ENCODE peak calls at places on chromosomes 3 and 15, in ten cellular contexts. K, C, T, P, N, M, E, F, R and H are unnamed samples.

GRCh38 chr15:63015618-63016017 is 26.9 kb upstream of the TPM1 start:
- DNase-seq in K (no peak), C (peak; percentile 66), T (peak; percentile 84), P (no peak), N (no peak), M (peak; percentile 26), E (no peak), F (peak; percentile 66), R (no peak), H (peak; percentile 77)

GRCh38 chr3:963755-964154 is 129.1 kb upstream of the CNTN6 start:
- DNase-seq in K (no peak), C (no peak), T (peak; percentile 28), P (no peak), N (no peak), M (no peak), E (no peak), F (no peak), R (no peak), H (no peak)

GRCh38 chr15:39792954-39793353 is 10.3 kb upstream of the FSIP1 start:
- DNase-seq in K (no peak), C (no peak), T (no peak), P (no peak), N (no peak), M (no peak), E (no peak), F (peak; percentile 37), R (no peak), H (no peak)

GRCh38 chr15:96418146-96418545 is 87.6 kb downstream of the NR2F2 start:
- DNase-seq in K (no peak), C (no peak), T (peak; percentile 77), P (no peak), N (no peak), M (peak; percentile 70), E (no peak), F (no peak), R (peak; percentile 10), H (no peak)

GRCh38 chr15:63381301-63382192 is at the start of gene CA12:
- DNase-seq in K (no peak), C (no peak), T (peak; percentile 43), P (peak; percentile 73), N (no peak), M (peak; percentile 90), E (no peak), F (peak; percentile 47), R (no peak), H (peak; percentile 54)

GRCh38 chr3:192847918-192848317 is 69.7 kb downstream of the MB21D2 start:
- DNase-seq in K (no peak), C (no peak), T (no peak), P (no peak), N (no peak), M (no peak), E (no peak), F (peak; percentile 48), R (no peak), H (no peak)

GRCh38 chr3:81581966-81582599 is 179.4 kb downstream of the GBE1 start:
- DNase-seq in K (no peak), C (peak; percentile 12), T (peak; percentile 29), P (peak; percentile 26), N (no peak), M (peak; percentile 12), E (no peak), F (peak; percentile 62), R (no peak), H (peak; percentile 55)

GRCh38 chr3:174639970-174640369 is 219.2 kb upstream of the NAALADL2 start:
- DNase-seq in K (no peak), C (no peak), T (peak; percentile 45), P (no peak), N (no peak), M (no peak), E (no peak), F (no peak), R (no peak), H (no peak)

GRCh38 chr15:100997442-100997841 is 78.3 kb downstream of the LRRK1 start:
- DNase-seq in K (no peak), C (no peak), T (no peak), P (no peak), N (no peak), M (no peak), E (no peak), F (no peak), R (no peak), H (no peak)

GRCh38 chr3:113844622-113845222 is 6.1 kb downstream of the GRAMD1C start:
- DNase-seq in K (no peak), C (peak; percentile 71), T (peak; percentile 69), P (no peak), N (no peak), M (no peak), E (no peak), F (peak; percentile 63), R (no peak), H (peak; percentile 65)

GRCh38 chr3:52128118-52128683 is 26.0 kb downstream of the POC1A start:
- DNase-seq in K (no peak), C (no peak), T (peak; percentile 93), P (no peak), N (no peak), M (peak; percentile 79), E (no peak), F (peak; percentile 80), R (no peak), H (peak; percentile 92)

GRCh38 chr3:152961323-152961722 is 126.4 kb downstream of the P2RY1 start:
- DNase-seq in K (no peak), C (peak; percentile 70), T (peak; percentile 63), P (peak; percentile 45), N (no peak), M (no peak), E (no peak), F (peak; percentile 52), R (no peak), H (peak; percentile 60)

GRCh38 chr15:78083186-78083585 is 5.7 kb upstream of the TBC1D2B start:
- DNase-seq in K (no peak), C (no peak), T (no peak), P (no peak), N (no peak), M (no peak), E (no peak), F (no peak), R (no peak), H (no peak)

GRCh38 chr3:46586738-46587246 is 20.7 kb upstream of the LRRC2 start:
- DNase-seq in K (no peak), C (no peak), T (no peak), P (no peak), N (no peak), M (no peak), E (no peak), F (no peak), R (no peak), H (no peak)

GRCh38 chr15:60592386-60593339 is 113.7 kb upstream of the ICE2 start:
- DNase-seq in K (peak; percentile 57), C (no peak), T (peak; percentile 28), P (peak; percentile 88), N (peak; percentile 65), M (peak; percentile 75), E (peak; percentile 62), F (peak; percentile 64), R (peak; percentile 50), H (peak; percentile 66)

GRCh38 chr15:29095746-29096145 is 173.9 kb downstream of the NSMCE3 start:
- DNase-seq in K (no peak), C (no peak), T (no peak), P (no peak), N (no peak), M (no peak), E (no peak), F (no peak), R (no peak), H (no peak)

GRCh38 chr15:99442268-99442897 is 123.4 kb upstream of the MEF2A start:
- DNase-seq in K (no peak), C (peak; percentile 81), T (peak; percentile 97), P (no peak), N (no peak), M (peak; percentile 93), E (no peak), F (peak; percentile 97), R (no peak), H (peak; percentile 90)

GRCh38 chr3:155262295-155262694 is 31.2 kb downstream of the STRIT1 start:
- DNase-seq in K (no peak), C (no peak), T (no peak), P (no peak), N (no peak), M (no peak), E (no peak), F (no peak), R (no peak), H (no peak)

GRCh38 chr3:55416381-55416821 is 70.7 kb downstream of the WNT5A start:
- DNase-seq in K (no peak), C (no peak), T (peak; percentile 92), P (no peak), N (no peak), M (peak; percentile 81), E (no peak), F (peak; percentile 66), R (peak; percentile 75), H (peak; percentile 94)

GRCh38 chr15:92902723-92903587 is 2.8 kb downstream of the CHD2 start:
- DNase-seq in K (no peak), C (no peak), T (no peak), P (no peak), N (no peak), M (peak; percentile 54), E (no peak), F (no peak), R (no peak), H (peak; percentile 33)

GRCh38 chr3:127784865-127785710 is 37.2 kb downstream of the MGLL start:
- DNase-seq in K (no peak), C (no peak), T (no peak), P (no peak), N (no peak), M (no peak), E (no peak), F (no peak), R (no peak), H (no peak)

GRCh38 chr3:16347548-16347947 is 82.5 kb downstream of the OXNAD1 start:
- DNase-seq in K (no peak), C (no peak), T (no peak), P (no peak), N (no peak), M (no peak), E (no peak), F (no peak), R (no peak), H (no peak)

GRCh38 chr3:18238721-18239331 is 186.3 kb downstream of the SATB1 start:
- DNase-seq in K (no peak), C (no peak), T (no peak), P (no peak), N (no peak), M (no peak), E (no peak), F (no peak), R (no peak), H (no peak)

GRCh38 chr15:38028869-38029268 is 94.4 kb downstream of the TMCO5A start:
- DNase-seq in K (no peak), C (no peak), T (peak; percentile 13), P (no peak), N (no peak), M (no peak), E (no peak), F (peak; percentile 53), R (no peak), H (no peak)

GRCh38 chr3:36776436-36776835 is 12.1 kb upstream of the DCLK3 start:
- DNase-seq in K (no peak), C (no peak), T (no peak), P (no peak), N (no peak), M (no peak), E (no peak), F (no peak), R (no peak), H (no peak)